ENCODE peak calls at places on chromosomes 6 and 20, in ten cellular contexts. J is fibroblast of mammary gland, V is spleen, S is NCI-H1048, T is bronchial epithelial cell, I is anterior cingulate cortex, Y is NCI-H187, F is epithelial cell of esophagus, M is astrocyte of the spinal cord, C is fibroblast of the conjunctiva. Q is an unnamed sample.

GRCh38 chr6:150030611-150031010 is 5.3 kb upstream of the RAET1L start:
- DNase-seq in J (no peak), V (no peak), S (no peak), T (no peak), I (no peak), Y (no peak), F (no peak), M (no peak), C (no peak), Q (no peak)

GRCh38 chr6:15160812-15161211 is 85.1 kb upstream of the JARID2 start:
- DNase-seq in J (peak; percentile 41), V (no peak), S (no peak), T (no peak), I (no peak), Y (no peak), F (peak; percentile 10), M (no peak), C (no peak), Q (no peak)

GRCh38 chr6:36911946-36912555 is 26.3 kb downstream of the C6orf89 start:
- DNase-seq in J (no peak), V (no peak), S (no peak), T (no peak), I (no peak), Y (no peak), F (no peak), M (no peak), C (no peak), Q (no peak)

GRCh38 chr6:32940656-32941411 is at the start of gene HLA-DMB:
- DNase-seq in J (peak; percentile 70), V (no peak), S (no peak), T (peak; percentile 85), I (peak; percentile 32), Y (no peak), F (peak; percentile 84), M (peak; percentile 64), C (peak; percentile 31), Q (peak; percentile 79)

GRCh38 chr20:774016-774679 is 5.8 kb upstream of the SLC52A3 start:
- DNase-seq in J (no peak), V (no peak), S (no peak), T (no peak), I (no peak), Y (no peak), F (no peak), M (no peak), C (no peak), Q (no peak)

GRCh38 chr6:79631800-79632172 is 657 bp downstream of the SH3BGRL2 start:
- DNase-seq in J (no peak), V (no peak), S (no peak), T (no peak), I (no peak), Y (no peak), F (no peak), M (no peak), C (no peak), Q (no peak)

GRCh38 chr6:64404370-64404769 is 768.8 kb downstream of the PHF3 start:
- DNase-seq in J (no peak), V (no peak), S (no peak), T (no peak), I (no peak), Y (no peak), F (no peak), M (no peak), C (no peak), Q (no peak)

GRCh38 chr6:2916354-2916925 is 13.3 kb upstream of the SERPINB9 start:
- DNase-seq in J (no peak), V (no peak), S (no peak), T (no peak), I (peak; percentile 23), Y (no peak), F (no peak), M (no peak), C (no peak), Q (no peak)

GRCh38 chr6:125046107-125046925 is 84.1 kb downstream of the RNF217 start:
- DNase-seq in J (no peak), V (no peak), S (no peak), T (peak; percentile 100), I (no peak), Y (no peak), F (peak; percentile 100), M (no peak), C (no peak), Q (no peak)

GRCh38 chr6:30844118-30844535 is 40.2 kb upstream of the DDR1 start:
- DNase-seq in J (no peak), V (no peak), S (no peak), T (no peak), I (no peak), Y (no peak), F (no peak), M (no peak), C (no peak), Q (no peak)

GRCh38 chr20:38550274-38550673 is 30.7 kb upstream of the ADIG start:
- DNase-seq in J (no peak), V (no peak), S (no peak), T (no peak), I (no peak), Y (no peak), F (no peak), M (no peak), C (no peak), Q (no peak)

GRCh38 chr6:104349191-104349590 is 510.5 kb downstream of the HACE1 start:
- DNase-seq in J (no peak), V (no peak), S (no peak), T (no peak), I (no peak), Y (no peak), F (no peak), M (no peak), C (no peak), Q (no peak)

Q was measured in NCI-H1694.